ENCODE peak calls at places on chromosomes 11 and 22, in seven cellular contexts. One of them, this sample, is unnamed.

GRCh38 chr11:68146704-68147474 is 25.7 kb upstream of the CHKA start:
- DNase-seq in adrenal gland: peak
- DNase-seq in brain microvascular endothelial cell: peak
- DNase-seq in retinal pigment epithelial cell: no peak
- DNase-seq in ecto neural progenitor cell: no peak
- DNase-seq in memory B cell: no peak
- DNase-seq in HCT116: no peak
- DNase-seq in this sample: no peak

GRCh38 chr11:587978-588380 is 11.7 kb downstream of the PHRF1 start:
- DNase-seq in adrenal gland: peak
- DNase-seq in brain microvascular endothelial cell: peak
- DNase-seq in retinal pigment epithelial cell: peak
- DNase-seq in ecto neural progenitor cell: no peak
- DNase-seq in memory B cell: no peak
- DNase-seq in HCT116: no peak
- DNase-seq in this sample: no peak

GRCh38 chr11:66956689-66957290 is 1.4 kb downstream of the PC start:
- DNase-seq in adrenal gland: no peak
- DNase-seq in brain microvascular endothelial cell: peak
- DNase-seq in retinal pigment epithelial cell: no peak
- DNase-seq in ecto neural progenitor cell: peak
- DNase-seq in memory B cell: no peak
- DNase-seq in HCT116: no peak
- DNase-seq in this sample: no peak

GRCh38 chr22:45671783-45672563 is at the start of gene ATXN10:
- DNase-seq in adrenal gland: peak
- DNase-seq in brain microvascular endothelial cell: peak
- DNase-seq in retinal pigment epithelial cell: no peak
- DNase-seq in ecto neural progenitor cell: peak
- DNase-seq in memory B cell: peak
- DNase-seq in HCT116: no peak
- DNase-seq in this sample: peak

GRCh38 chr22:48894064-48894671 is 933.5 kb downstream of the BRD1 start:
- DNase-seq in adrenal gland: peak
- DNase-seq in brain microvascular endothelial cell: no peak
- DNase-seq in retinal pigment epithelial cell: no peak
- DNase-seq in ecto neural progenitor cell: peak
- DNase-seq in memory B cell: no peak
- DNase-seq in HCT116: no peak
- DNase-seq in this sample: no peak

GRCh38 chr22:17103351-17103750 is 17.8 kb downstream of the TMEM121B start:
- DNase-seq in adrenal gland: no peak
- DNase-seq in brain microvascular endothelial cell: no peak
- DNase-seq in retinal pigment epithelial cell: no peak
- DNase-seq in ecto neural progenitor cell: no peak
- DNase-seq in memory B cell: no peak
- DNase-seq in HCT116: no peak
- DNase-seq in this sample: no peak

GRCh38 chr11:62147545-62147944 is 23.7 kb downstream of the INCENP start:
- DNase-seq in adrenal gland: peak
- DNase-seq in brain microvascular endothelial cell: no peak
- DNase-seq in retinal pigment epithelial cell: no peak
- DNase-seq in ecto neural progenitor cell: peak
- DNase-seq in memory B cell: no peak
- DNase-seq in HCT116: no peak
- DNase-seq in this sample: no peak

GRCh38 chr11:33248416-33248957 is 8.7 kb upstream of the HIPK3 start:
- DNase-seq in adrenal gland: no peak
- DNase-seq in brain microvascular endothelial cell: no peak
- DNase-seq in retinal pigment epithelial cell: no peak
- DNase-seq in ecto neural progenitor cell: no peak
- DNase-seq in memory B cell: no peak
- DNase-seq in HCT116: no peak
- DNase-seq in this sample: no peak

GRCh38 chr11:112652786-112653390 is 308.3 kb upstream of the NCAM1 start:
- DNase-seq in adrenal gland: no peak
- DNase-seq in brain microvascular endothelial cell: no peak
- DNase-seq in retinal pigment epithelial cell: no peak
- DNase-seq in ecto neural progenitor cell: no peak
- DNase-seq in memory B cell: no peak
- DNase-seq in HCT116: no peak
- DNase-seq in this sample: no peak

GRCh38 chr22:23705358-23705757 is 14.5 kb downstream of the RGL4 start:
- DNase-seq in adrenal gland: no peak
- DNase-seq in brain microvascular endothelial cell: no peak
- DNase-seq in retinal pigment epithelial cell: no peak
- DNase-seq in ecto neural progenitor cell: no peak
- DNase-seq in memory B cell: no peak
- DNase-seq in HCT116: no peak
- DNase-seq in this sample: no peak

GRCh38 chr11:120547871-120548681 is 36.5 kb downstream of the GRIK4 start:
- DNase-seq in adrenal gland: peak
- DNase-seq in brain microvascular endothelial cell: peak
- DNase-seq in retinal pigment epithelial cell: peak
- DNase-seq in ecto neural progenitor cell: no peak
- DNase-seq in memory B cell: no peak
- DNase-seq in HCT116: peak
- DNase-seq in this sample: no peak

GRCh38 chr11:122363306-122363705 is 247.3 kb upstream of the BLID start:
- DNase-seq in adrenal gland: no peak
- DNase-seq in brain microvascular endothelial cell: no peak
- DNase-seq in retinal pigment epithelial cell: no peak
- DNase-seq in ecto neural progenitor cell: no peak
- DNase-seq in memory B cell: no peak
- DNase-seq in HCT116: no peak
- DNase-seq in this sample: no peak

GRCh38 chr11:102495161-102496042 is 35.1 kb downstream of the MMP7 start:
- DNase-seq in adrenal gland: peak
- DNase-seq in brain microvascular endothelial cell: peak
- DNase-seq in retinal pigment epithelial cell: peak
- DNase-seq in ecto neural progenitor cell: peak
- DNase-seq in memory B cell: peak
- DNase-seq in HCT116: peak
- DNase-seq in this sample: no peak

GRCh38 chr22:47094861-47095330 is 332.4 kb downstream of the TBC1D22A start:
- DNase-seq in adrenal gland: peak
- DNase-seq in brain microvascular endothelial cell: peak
- DNase-seq in retinal pigment epithelial cell: peak
- DNase-seq in ecto neural progenitor cell: no peak
- DNase-seq in memory B cell: no peak
- DNase-seq in HCT116: no peak
- DNase-seq in this sample: no peak

GRCh38 chr11:112610996-112611795 is 350.0 kb upstream of the NCAM1 start:
- DNase-seq in adrenal gland: no peak
- DNase-seq in brain microvascular endothelial cell: no peak
- DNase-seq in retinal pigment epithelial cell: no peak
- DNase-seq in ecto neural progenitor cell: no peak
- DNase-seq in memory B cell: no peak
- DNase-seq in HCT116: no peak
- DNase-seq in this sample: no peak

GRCh38 chr11:95248666-95249467 is 17.9 kb upstream of the SESN3 start:
- DNase-seq in adrenal gland: no peak
- DNase-seq in brain microvascular endothelial cell: no peak
- DNase-seq in retinal pigment epithelial cell: no peak
- DNase-seq in ecto neural progenitor cell: no peak
- DNase-seq in memory B cell: no peak
- DNase-seq in HCT116: no peak
- DNase-seq in this sample: no peak

GRCh38 chr11:88683024-88683423 is 345.5 kb upstream of the CTSC start:
- DNase-seq in adrenal gland: no peak
- DNase-seq in brain microvascular endothelial cell: no peak
- DNase-seq in retinal pigment epithelial cell: no peak
- DNase-seq in ecto neural progenitor cell: no peak
- DNase-seq in memory B cell: no peak
- DNase-seq in HCT116: no peak
- DNase-seq in this sample: no peak

GRCh38 chr11:109378049-109378448 is 43.9 kb upstream of the C11orf87 start:
- DNase-seq in adrenal gland: no peak
- DNase-seq in brain microvascular endothelial cell: no peak
- DNase-seq in retinal pigment epithelial cell: no peak
- DNase-seq in ecto neural progenitor cell: no peak
- DNase-seq in memory B cell: no peak
- DNase-seq in HCT116: no peak
- DNase-seq in this sample: no peak

GRCh38 chr11:27699242-27699925 is 871 bp downstream of the BDNF start:
- DNase-seq in adrenal gland: no peak
- DNase-seq in brain microvascular endothelial cell: no peak
- DNase-seq in retinal pigment epithelial cell: no peak
- DNase-seq in ecto neural progenitor cell: peak
- DNase-seq in memory B cell: no peak
- DNase-seq in HCT116: no peak
- DNase-seq in this sample: no peak

GRCh38 chr11:7667460-7667859 is 5.8 kb downstream of the CYB5R2 start:
- DNase-seq in adrenal gland: no peak
- DNase-seq in brain microvascular endothelial cell: peak
- DNase-seq in retinal pigment epithelial cell: no peak
- DNase-seq in ecto neural progenitor cell: no peak
- DNase-seq in memory B cell: no peak
- DNase-seq in HCT116: no peak
- DNase-seq in this sample: no peak